ENCODE peak calls at places on chromosomes 7 and 10, in ten cellular contexts. E is GM12865, V is uterus, I is IMR-90, G is dorsolateral prefrontal cortex, W is heart left ventricle, M is fibroblast of lung, C is thoracic aorta, P is HFF-Myc, O is Calu3. F is an unnamed sample.

GRCh38 chr7:80088705-80089104 is 45.9 kb upstream of the GNAI1 start:
- DNase-seq in I (peak; percentile 31), W (no peak), G (no peak), E (no peak), M (peak; percentile 42), P (no peak), O (no peak), C (no peak), V (no peak), F (peak; percentile 11)

GRCh38 chr7:18354686-18355085 is 140.9 kb upstream of the HDAC9 start:
- DNase-seq in V (no peak), O (no peak), C (no peak), M (no peak), G (no peak), I (peak; percentile 50), W (no peak), E (no peak), P (no peak), F (no peak)

GRCh38 chr10:33819206-33819605 is 484.7 kb upstream of the NRP1 start:
- DNase-seq in G (no peak), I (no peak), W (no peak), V (no peak), O (no peak), E (no peak), M (no peak), C (no peak), P (peak; percentile 24), F (peak; percentile 67)

GRCh38 chr10:123132576-123133477 is 2.9 kb upstream of the HMX3 start:
- DNase-seq in E (peak; percentile 95), C (peak; percentile 31), I (peak; percentile 76), P (peak; percentile 67), W (peak; percentile 81), V (peak; percentile 74), O (peak; percentile 84), G (peak; percentile 73), M (peak; percentile 84), F (peak; percentile 71)

GRCh38 chr10:68542046-68542445 is 14.7 kb upstream of the SLC25A16 start:
- DNase-seq in G (no peak), V (no peak), E (no peak), M (no peak), I (peak; percentile 53), P (no peak), C (no peak), W (no peak), O (no peak), F (peak; percentile 15)

GRCh38 chr7:14978687-14979086 is 76.1 kb upstream of the DGKB start:
- DNase-seq in O (no peak), G (no peak), C (no peak), V (no peak), E (no peak), I (no peak), P (no peak), M (no peak), W (no peak), F (no peak)

GRCh38 chr7:100825760-100826545 is 1.4 kb downstream of the EPHB4 start:
- DNase-seq in O (no peak), I (peak; percentile 59), M (peak; percentile 71), E (no peak), C (no peak), W (no peak), P (peak; percentile 38), V (no peak), G (no peak), F (peak; percentile 63)

GRCh38 chr10:8235253-8236027 is 181.0 kb downstream of the GATA3 start:
- DNase-seq in O (no peak), C (no peak), G (no peak), E (no peak), I (no peak), W (no peak), V (no peak), M (no peak), P (no peak), F (no peak)

GRCh38 chr7:26508917-26509316 is 217.3 kb downstream of the SNX10 start:
- DNase-seq in V (no peak), O (peak; percentile 74), C (no peak), P (no peak), W (no peak), I (no peak), M (no peak), G (no peak), E (no peak), F (no peak)

GRCh38 chr10:18618995-18619394 is 32.4 kb downstream of the NSUN6 start:
- DNase-seq in G (no peak), W (peak; percentile 23), O (no peak), E (no peak), I (no peak), C (no peak), P (no peak), M (no peak), V (no peak), F (no peak)

GRCh38 chr10:102645741-102646609 is 1.7 kb downstream of the TRIM8 start:
- DNase-seq in I (peak; percentile 96), G (no peak), M (peak; percentile 99), P (peak; percentile 96), C (peak; percentile 68), E (peak; percentile 93), V (peak; percentile 92), O (peak; percentile 67), W (peak; percentile 92), F (peak; percentile 97)

GRCh38 chr7:110944966-110945644 is 145.8 kb upstream of the LRRN3 start:
- DNase-seq in M (no peak), P (no peak), E (no peak), C (no peak), O (no peak), I (no peak), W (no peak), G (no peak), V (no peak), F (no peak)

DNA sequence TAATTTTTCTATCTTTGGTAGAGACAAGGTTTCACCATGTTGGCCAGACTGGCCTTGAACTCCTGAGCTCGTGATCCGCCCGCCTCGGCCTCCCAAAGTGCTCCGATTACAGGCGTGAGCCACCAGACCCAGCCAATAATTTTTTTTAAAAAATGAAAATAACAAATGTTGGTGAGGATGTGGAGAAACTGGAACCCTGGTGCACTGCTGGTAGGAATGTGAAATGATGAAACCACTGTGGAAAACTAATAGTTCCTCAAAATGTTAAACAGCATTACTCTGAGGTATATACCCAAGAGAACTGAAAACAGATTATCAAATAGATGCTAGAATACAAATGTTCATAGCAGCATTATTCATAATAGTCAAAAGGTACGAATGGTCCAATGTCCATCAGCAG is 23.0 kb upstream of the YWHAG start:
- DNase-seq in G (no peak), I (no peak), C (no peak), P (no peak), W (no peak), V (no peak), M (no peak), O (no peak), E (no peak), F (no peak)
- TF ChIP-seq CTCF in G (no peak), I (peak; percentile 12), C (no peak), P (no peak), W (no peak), V (no peak), M (peak; percentile 21), O (no peak), E (no peak), F (peak; percentile 22)

DNA sequence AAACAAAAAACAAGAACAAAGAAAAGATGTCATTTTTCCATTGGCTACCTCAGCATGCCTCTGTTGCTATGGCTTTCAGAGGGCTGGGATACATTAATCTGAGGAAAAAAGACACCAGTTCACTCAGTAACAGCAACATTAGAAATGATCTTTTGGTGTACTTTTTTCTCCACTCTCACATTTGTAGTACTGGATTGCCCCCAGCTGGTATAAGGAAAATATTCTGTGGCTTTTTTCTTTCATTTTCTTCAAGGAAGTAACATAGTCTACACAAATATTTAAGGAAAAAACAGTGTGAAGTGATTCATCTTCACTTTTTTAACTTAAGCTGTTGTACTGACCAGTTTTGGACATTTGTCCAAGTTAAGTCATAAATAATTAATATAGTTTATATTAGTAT is 482.3 kb downstream of the SORCS1 start:
- DNase-seq in G (no peak), M (no peak), E (no peak), O (no peak), I (peak; percentile 4), C (no peak), P (no peak), W (no peak), V (no peak), F (no peak)
- TF ChIP-seq CTCF in G (peak; percentile 68), M (no peak), E (no peak), O (no peak), I (peak; percentile 29), C (no peak), P (no peak), W (no peak), V (no peak), F (peak; percentile 19)

GRCh38 chr10:77406764-77407430 is 230.7 kb downstream of the KCNMA1 start:
- DNase-seq in W (no peak), C (no peak), V (no peak), O (no peak), M (no peak), P (no peak), E (no peak), G (no peak), I (no peak), F (no peak)

GRCh38 chr10:77404801-77405200 is 232.8 kb downstream of the KCNMA1 start:
- DNase-seq in O (no peak), P (no peak), G (no peak), V (no peak), M (peak; percentile 48), E (no peak), W (no peak), I (no peak), C (no peak), F (no peak)

GRCh38 chr10:77405771-77406241 is 231.8 kb downstream of the KCNMA1 start:
- DNase-seq in V (peak; percentile 74), P (peak; percentile 80), O (peak; percentile 91), E (peak; percentile 24), I (peak; percentile 80), C (peak; percentile 64), G (peak; percentile 73), W (peak; percentile 53), M (peak; percentile 70), F (peak; percentile 79)

GRCh38 chr10:77401681-77402080 is 235.9 kb downstream of the KCNMA1 start:
- DNase-seq in O (no peak), M (no peak), G (no peak), W (no peak), I (no peak), V (no peak), C (no peak), P (no peak), E (no peak), F (no peak)

DNA sequence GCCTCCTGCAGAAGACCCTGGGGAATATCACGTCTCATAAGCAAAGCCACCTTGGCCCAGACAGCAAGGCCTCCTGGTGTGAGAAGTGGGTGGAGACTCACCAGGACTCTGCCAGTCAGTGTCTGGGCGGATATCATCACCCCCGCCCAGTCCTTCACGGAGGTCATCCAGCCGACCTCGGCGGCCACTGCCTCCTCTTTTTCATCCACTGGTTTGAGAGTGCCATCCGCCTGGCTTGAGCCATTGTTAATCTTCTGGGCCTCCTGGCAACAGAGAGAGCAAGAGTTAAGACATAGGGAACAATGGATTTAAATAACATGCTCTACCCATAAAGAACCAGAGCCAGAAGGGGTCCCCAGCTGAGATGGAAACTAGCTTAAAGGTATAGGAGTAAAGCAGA is 233.8 kb downstream of the KCNMA1 start:
- DNase-seq in I (no peak), V (no peak), C (no peak), P (no peak), E (no peak), G (no peak), O (no peak), W (no peak), M (no peak), F (no peak)
- TF ChIP-seq CTCF in I (no peak), V (no peak), C (no peak), P (no peak), E (no peak), G (no peak), O (no peak), W (no peak), M (no peak), F (no peak)

GRCh38 chr10:127872871-127873600 is 19.7 kb downstream of the CLRN3 start:
- DNase-seq in V (no peak), W (no peak), O (peak; percentile 50), C (no peak), P (no peak), M (peak; percentile 4), G (no peak), I (no peak), E (no peak), F (no peak)
- TF ChIP-seq CTCF in V (no peak), W (peak; percentile 8), O (peak; percentile 39), C (no peak), P (no peak), M (no peak), G (no peak), I (no peak), E (no peak), F (no peak)

F was measured in AG10803.